ENCODE peak calls at places on chromosome 1, in five cellular contexts. K is GM12878, V is upper lobe of left lung, H is K562, O is HepG2. W is an unnamed sample.

GRCh38 chr1:117060441-117061317 is 553 bp downstream of the TTF2 start:
- ATAC-seq in K (peak; percentile 59), V (peak; percentile 75), H (peak; percentile 72), O (peak; percentile 58), W (peak; percentile 55)

GRCh38 chr1:164628758-164629157 is 69.8 kb downstream of the PBX1 start:
- ATAC-seq in K (no peak), V (no peak), H (no peak), O (no peak), W (no peak)

GRCh38 chr1:156586892-156587477 is 4.6 kb upstream of the NAXE start:
- ATAC-seq in K (no peak), V (no peak), H (no peak), O (no peak), W (no peak)

GRCh38 chr1:36055706-36056105 is 28.2 kb upstream of the TEKT2 start:
- ATAC-seq in K (no peak), V (no peak), H (no peak), O (no peak), W (no peak)

GRCh38 chr1:28112388-28113311 is 24.2 kb upstream of the EYA3 start:
- ATAC-seq in K (peak; percentile 43), V (peak; percentile 87), H (peak; percentile 94), O (peak; percentile 85), W (peak; percentile 50)

GRCh38 chr1:188769181-188769580 is 1708.5 kb downstream of the BRINP3 start:
- ATAC-seq in K (no peak), V (no peak), H (no peak), O (no peak), W (peak; percentile 31)

GRCh38 chr1:170617595-170618215 is 46.2 kb upstream of the PRRX1 start:
- ATAC-seq in K (peak; percentile 33), V (no peak), H (no peak), O (no peak), W (no peak)

GRCh38 chr1:198134252-198134651 is 22.5 kb upstream of the NEK7 start:
- ATAC-seq in K (no peak), V (no peak), H (no peak), O (no peak), W (no peak)

GRCh38 chr1:161737625-161738024 is 12.0 kb upstream of the DUSP12 start:
- ATAC-seq in K (no peak), V (no peak), H (no peak), O (no peak), W (no peak)

GRCh38 chr1:92291372-92291999 is 7.3 kb downstream of the GLMN start:
- ATAC-seq in K (peak; percentile 86), V (no peak), H (peak; percentile 93), O (peak; percentile 70), W (no peak)

GRCh38 chr1:65791396-65791795 is 1.3 kb upstream of the PDE4B start:
- ATAC-seq in K (no peak), V (peak; percentile 60), H (no peak), O (no peak), W (peak; percentile 36)

GRCh38 chr1:32208463-32208862 is 426 bp upstream of the DCDC2B start:
- ATAC-seq in K (no peak), V (no peak), H (no peak), O (no peak), W (no peak)

GRCh38 chr1:32201011-32201855 is 838 bp downstream of the CCDC28B start:
- ATAC-seq in K (peak; percentile 72), V (peak; percentile 50), H (peak; percentile 68), O (peak; percentile 71), W (peak; percentile 40)

GRCh38 chr1:32204943-32205361 is 519 bp upstream of the IQCC start:
- ATAC-seq in K (no peak), V (no peak), H (no peak), O (no peak), W (no peak)

GRCh38 chr1:32208891-32209309 is at the start of gene DCDC2B:
- ATAC-seq in K (no peak), V (no peak), H (no peak), O (no peak), W (no peak)

GRCh38 chr1:32205401-32206370 is at the start of gene IQCC:
- ATAC-seq in K (peak; percentile 68), V (peak; percentile 90), H (peak; percentile 79), O (peak; percentile 74), W (peak; percentile 88)
- TF ChIP-seq POLR2A in K (peak; percentile 90), V (no peak), H (peak; percentile 94), O (peak; percentile 78), W (no peak)

GRCh38 chr1:45319761-45320160 is 6.9 kb upstream of the HPDL start:
- ATAC-seq in K (no peak), V (no peak), H (no peak), O (no peak), W (no peak)

GRCh38 chr1:45317163-45317562 is 9.5 kb upstream of the HPDL start:
- ATAC-seq in K (no peak), V (no peak), H (no peak), O (no peak), W (no peak)

DNA sequence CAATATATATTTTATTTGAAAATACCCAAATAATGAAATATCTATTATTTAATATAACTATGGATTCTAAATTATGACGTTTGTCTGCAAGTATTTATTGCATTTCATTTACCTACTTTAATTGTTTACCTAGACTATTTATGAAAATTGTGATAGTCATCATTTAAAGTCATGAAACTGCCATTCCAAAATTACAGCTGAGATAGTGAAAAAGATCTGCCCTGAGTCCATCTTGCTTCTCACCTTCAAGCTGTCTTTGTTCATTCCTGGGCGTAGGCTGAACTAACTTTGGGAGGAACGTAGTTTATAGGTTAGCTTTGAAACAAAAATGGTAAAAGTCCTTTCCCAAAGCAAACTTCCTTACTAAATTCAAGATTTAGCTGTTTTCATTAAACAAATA is 12.4 kb upstream of the HPDL start:
- ATAC-seq in K (no peak), V (no peak), H (no peak), O (no peak), W (no peak)
- TF ChIP-seq POLR2AphosphoS5 in K (no peak), V (no peak), H (no peak), O (no peak), W (no peak)

GRCh38 chr1:181152892-181153633 is 64.6 kb downstream of the IER5 start:
- ATAC-seq in K (peak; percentile 88), V (peak; percentile 92), H (peak; percentile 98), O (peak; percentile 97), W (peak; percentile 97)
- TF ChIP-seq EP300 in K (peak; percentile 57), V (peak; percentile 96), H (peak; percentile 99), O (no peak), W (peak; percentile 66)

DNA sequence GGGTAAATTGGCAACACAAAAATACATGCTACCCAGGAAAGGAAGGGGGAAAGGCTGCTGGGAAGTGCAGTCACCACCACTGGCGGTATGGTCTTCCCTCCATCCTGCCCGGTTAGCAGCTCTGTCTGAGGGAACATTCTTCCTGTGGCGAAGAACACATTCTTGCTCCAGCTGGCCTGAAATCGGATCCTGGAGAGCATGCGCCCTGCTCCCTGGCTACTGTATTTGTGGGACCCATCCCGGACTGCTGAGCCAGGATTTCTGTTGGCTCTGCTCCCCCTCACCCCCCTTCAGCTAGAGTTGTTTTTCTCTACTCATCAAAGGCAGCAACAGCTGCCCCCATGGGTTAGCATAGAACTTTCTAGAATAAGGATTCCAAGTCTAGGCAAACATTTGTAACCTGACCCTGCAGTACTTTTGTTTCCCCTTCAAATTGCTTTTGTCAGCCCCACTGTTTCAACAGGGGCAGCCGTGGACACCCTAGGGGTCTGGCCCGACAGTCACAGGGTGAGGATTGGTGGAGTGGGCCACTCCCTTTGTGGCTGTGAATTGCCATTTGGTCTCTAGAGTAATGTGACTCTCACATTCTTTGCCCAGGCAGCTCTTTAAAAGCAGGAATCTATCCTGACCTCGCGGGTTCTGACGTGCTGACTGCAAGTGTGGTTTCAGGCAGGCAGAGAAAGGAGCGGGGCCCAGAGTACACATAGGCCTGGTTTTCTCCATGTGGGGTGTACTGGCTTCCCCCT is 157.7 kb downstream of the TOMM20 start:
- ATAC-seq in K (peak; percentile 72), V (peak; percentile 85), H (no peak), O (no peak), W (peak; percentile 88)
- TF ChIP-seq POLR2A in K (peak; percentile 31), V (no peak), H (no peak), O (peak; percentile 44), W (peak; percentile 44)

DNA sequence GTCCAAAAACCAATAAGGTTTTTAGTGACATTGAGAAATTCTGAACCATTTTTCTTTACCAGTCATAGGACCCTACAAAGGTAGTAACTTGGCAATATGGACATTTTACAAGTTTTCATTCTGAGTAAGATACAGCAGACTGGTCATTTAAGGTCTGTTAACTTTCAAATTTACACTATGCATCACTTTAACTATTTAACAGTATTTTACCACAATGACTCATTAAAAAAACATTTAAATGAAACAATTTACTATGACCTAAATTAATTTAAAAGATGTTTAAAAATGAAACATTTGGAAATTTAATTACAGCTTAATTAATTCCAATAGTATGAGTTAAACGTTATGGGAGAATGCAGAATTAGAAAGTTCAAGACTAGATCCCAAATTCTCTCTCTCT is 141.0 kb downstream of the KCNT2 start:
- ATAC-seq in K (no peak), V (no peak), H (no peak), O (no peak), W (no peak)
- TF ChIP-seq POLR2AphosphoS5 in K (no peak), V (no peak), H (no peak), O (no peak), W (no peak)

DNA sequence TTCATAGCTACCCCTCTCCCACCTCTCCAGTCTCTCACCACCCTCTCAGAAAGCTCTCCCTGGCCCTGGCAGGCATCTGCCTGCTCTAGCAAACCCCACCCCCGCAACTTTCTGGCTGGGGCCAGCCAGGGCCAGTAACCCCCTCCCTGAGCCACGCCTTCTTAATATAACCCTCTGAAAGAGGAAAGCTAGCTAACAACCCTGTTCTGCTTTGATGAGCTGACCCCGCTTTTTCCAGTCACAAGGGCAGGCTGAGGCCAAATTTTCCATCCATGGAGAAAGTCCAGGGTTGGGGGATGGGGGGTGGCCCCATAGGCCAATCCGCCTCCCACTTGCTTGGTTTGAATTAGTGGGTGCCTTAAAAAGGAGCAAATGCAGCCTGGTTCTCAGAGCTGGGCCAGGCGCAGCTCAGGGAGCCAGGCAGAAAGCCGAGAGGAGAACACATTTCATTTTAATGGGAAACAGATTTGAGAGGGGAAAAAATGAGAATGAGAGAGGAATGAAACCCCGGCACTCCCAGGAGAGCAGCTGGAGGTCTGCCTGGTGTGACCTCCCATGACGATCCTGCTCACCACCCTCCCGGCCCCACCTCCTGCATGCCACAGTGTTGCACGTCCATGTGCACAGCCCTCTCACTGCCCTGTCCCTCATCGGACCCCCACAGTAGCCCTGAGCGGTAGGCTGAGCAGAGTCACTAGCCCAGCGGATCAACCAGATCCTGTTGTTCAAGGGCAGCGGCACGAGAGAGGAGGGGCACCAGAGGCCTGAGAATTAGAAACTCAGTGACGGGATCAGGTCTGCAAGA is 62.3 kb downstream of the OPTC start:
- ATAC-seq in K (no peak), V (peak; percentile 50), H (no peak), O (no peak), W (peak; percentile 55)
- TF ChIP-seq EP300 in K (no peak), V (no peak), H (no peak), O (no peak), W (no peak)

DNA sequence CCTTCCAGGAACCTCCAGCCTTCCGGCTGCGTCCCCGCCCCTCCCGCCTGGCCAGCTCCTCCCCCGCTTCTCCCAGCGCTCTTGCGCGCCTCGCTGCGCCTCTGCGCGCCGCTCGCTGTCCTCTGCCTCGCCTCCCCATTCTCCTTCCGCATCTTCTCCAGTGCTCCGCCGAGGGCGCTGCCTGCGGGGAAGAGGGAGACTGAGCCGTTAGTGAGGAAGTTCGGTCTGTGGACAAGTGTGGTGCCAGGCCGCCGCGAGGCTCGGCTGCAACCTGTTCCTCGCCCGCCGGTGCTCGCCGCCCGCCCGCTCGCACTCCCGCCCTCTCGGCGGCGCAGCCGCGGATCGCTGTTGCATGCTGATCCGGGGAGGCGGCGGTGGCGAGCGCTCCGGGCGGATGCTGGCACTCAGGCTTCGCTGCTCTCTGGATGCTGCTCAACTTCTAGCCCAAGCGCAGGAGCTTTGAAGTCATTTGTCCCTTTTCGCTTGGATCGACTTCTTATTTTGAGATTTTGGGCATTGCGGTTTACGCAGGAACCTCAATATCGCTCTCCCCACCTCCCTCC is 715 bp upstream of the CACNA1E start:
- ATAC-seq in K (peak; percentile 71), V (peak; percentile 59), H (peak; percentile 79), O (no peak), W (peak; percentile 27)
- TF ChIP-seq POLR2A in K (peak; percentile 71), V (no peak), H (no peak), O (no peak), W (no peak)

W was measured in gastroesophageal sphincter.